ENCODE peak calls at places on chromosome 16, in eight cellular contexts. M is psoas muscle, T is HFF-Myc, S is right atrium auricular region, P is cardiac fibroblast, X is fibroblast of pulmonary artery, Z is ascending aorta, E is Panc1. D is an unnamed sample.

GRCh38 chr16:24562811-24563210 is 23.4 kb downstream of the RBBP6 start:
- DNase-seq in Z (no peak), T (no peak), M (no peak), P (no peak), X (no peak), E (no peak), S (no peak), D (no peak)

GRCh38 chr16:15034266-15035162 is 21.4 kb downstream of the NTAN1 start:
- DNase-seq in S (no peak), Z (no peak), E (no peak), P (peak), X (peak), T (no peak), M (no peak), D (no peak)

GRCh38 chr16:50272111-50272571 is 5.8 kb downstream of the ADCY7 start:
- DNase-seq in T (no peak), M (no peak), S (no peak), P (no peak), E (no peak), X (no peak), Z (no peak), D (no peak)

GRCh38 chr16:27303256-27304100 is 10.3 kb upstream of the IL4R start:
- DNase-seq in Z (no peak), E (no peak), X (no peak), T (no peak), S (no peak), P (no peak), M (no peak), D (no peak)

GRCh38 chr16:68992521-68992920 is 112.9 kb upstream of the HAS3 start:
- DNase-seq in X (peak), M (no peak), Z (no peak), T (peak), S (no peak), E (no peak), P (peak), D (peak)

GRCh38 chr16:23967018-23967417 is 131.2 kb downstream of the PRKCB start:
- DNase-seq in Z (no peak), E (no peak), X (no peak), S (peak), T (no peak), M (no peak), P (no peak), D (no peak)

GRCh38 chr16:80039777-80040176 is 439.2 kb upstream of the MAF start:
- DNase-seq in P (no peak), M (no peak), X (no peak), Z (no peak), T (no peak), E (no peak), S (no peak), D (no peak)

GRCh38 chr16:56351481-56351880 is 73.9 kb downstream of the AMFR start:
- DNase-seq in Z (no peak), M (no peak), X (no peak), T (no peak), S (no peak), P (no peak), E (no peak), D (no peak)

GRCh38 chr16:22071352-22071923 is 20.9 kb upstream of the VWA3A start:
- DNase-seq in M (no peak), S (no peak), P (peak), Z (no peak), E (no peak), X (peak), T (no peak), D (no peak)

GRCh38 chr16:25033852-25034251 is 18.7 kb upstream of the ARHGAP17 start:
- DNase-seq in Z (no peak), T (no peak), S (no peak), M (no peak), P (peak), E (no peak), X (peak), D (no peak)

GRCh38 chr16:67563708-67564468 is 1.6 kb downstream of the CTCF start:
- DNase-seq in Z (peak), S (no peak), P (peak), M (peak), T (peak), X (peak), E (no peak), D (no peak)

GRCh38 chr16:19212059-19212458 is 44.0 kb downstream of the SYT17 start:
- DNase-seq in T (no peak), P (no peak), M (no peak), X (no peak), E (no peak), S (no peak), Z (no peak), D (no peak)

GRCh38 chr16:27097671-27098275 is 31.0 kb downstream of the C16orf82 start:
- DNase-seq in T (no peak), S (peak), X (peak), Z (no peak), P (peak), E (no peak), M (peak), D (no peak)

GRCh38 chr16:4183258-4184037 is 58.4 kb downstream of the SRL start:
- DNase-seq in M (peak), E (no peak), X (peak), S (peak), Z (peak), T (peak), P (peak), D (peak)
- TF ChIP-seq CTCF in M (no peak), E (no peak), X (no peak), S (no peak), Z (no peak), T (no peak), P (no peak), D (no peak)

GRCh38 chr16:57994778-57995177 is 5.7 kb downstream of the ZNF319 start:
- DNase-seq in X (peak), P (peak), M (peak), S (no peak), E (no peak), T (no peak), Z (no peak), D (peak)
- TF ChIP-seq CTCF in X (peak), P (peak), M (peak), S (no peak), E (no peak), T (peak), Z (no peak), D (peak)

GRCh38 chr16:82867425-82867824 is 240.7 kb downstream of the CDH13 start:
- DNase-seq in M (no peak), Z (no peak), E (no peak), S (no peak), P (no peak), X (peak), T (no peak), D (no peak)

GRCh38 chr16:82862057-82862456 is 235.3 kb downstream of the CDH13 start:
- DNase-seq in E (no peak), M (no peak), X (no peak), T (no peak), P (no peak), S (no peak), Z (no peak), D (no peak)

GRCh38 chr16:82859638-82860037 is 232.9 kb downstream of the CDH13 start:
- DNase-seq in Z (no peak), M (no peak), S (no peak), T (no peak), E (no peak), X (no peak), P (no peak), D (no peak)

GRCh38 chr16:82864332-82865040 is 237.7 kb downstream of the CDH13 start:
- DNase-seq in M (no peak), P (no peak), Z (no peak), S (no peak), X (no peak), T (no peak), E (no peak), D (no peak)

DNA sequence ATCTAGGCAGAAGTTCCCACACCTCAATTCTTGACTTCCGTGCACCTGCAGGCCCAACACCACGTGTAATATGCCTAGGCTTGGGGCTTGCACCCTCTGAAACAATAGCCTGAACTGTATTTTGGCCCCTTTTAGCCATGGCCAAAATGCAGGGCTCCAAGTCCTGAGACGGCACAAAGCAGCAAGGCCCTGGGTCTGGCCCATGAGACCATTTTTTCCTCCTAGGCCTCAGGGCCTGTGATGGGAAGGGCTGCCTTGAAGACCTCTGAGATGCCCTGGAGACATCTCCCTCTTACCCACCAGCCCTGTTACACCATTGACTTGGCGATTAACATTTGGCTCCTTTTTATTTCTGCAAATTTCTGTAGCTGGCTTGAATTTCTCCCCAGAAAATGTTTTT is 238.6 kb downstream of the CDH13 start:
- DNase-seq in T (no peak), M (no peak), P (no peak), Z (no peak), S (no peak), X (no peak), E (no peak), D (no peak)
- TF ChIP-seq CTCF in T (no peak), M (no peak), P (no peak), Z (no peak), S (no peak), X (no peak), E (no peak), D (no peak)

GRCh38 chr16:78446486-78446885 is 347.0 kb downstream of the WWOX start:
- DNase-seq in Z (no peak), T (no peak), X (no peak), P (no peak), S (no peak), E (no peak), M (no peak), D (no peak)

GRCh38 chr16:78455861-78456260 is 356.4 kb downstream of the WWOX start:
- DNase-seq in X (no peak), T (no peak), S (no peak), E (no peak), Z (no peak), P (no peak), M (no peak), D (no peak)

GRCh38 chr16:78448658-78449327 is 349.3 kb downstream of the WWOX start:
- DNase-seq in X (no peak), S (no peak), E (no peak), T (no peak), Z (no peak), M (no peak), P (no peak), D (no peak)

GRCh38 chr16:78447164-78447563 is 347.7 kb downstream of the WWOX start:
- DNase-seq in E (no peak), M (no peak), P (no peak), Z (no peak), X (no peak), S (no peak), T (no peak), D (no peak)

GRCh38 chr16:78452030-78452429 is 352.6 kb downstream of the WWOX start:
- DNase-seq in T (no peak), E (no peak), Z (no peak), X (no peak), S (no peak), P (no peak), M (no peak), D (no peak)
- TF ChIP-seq CTCF in T (no peak), E (no peak), Z (no peak), X (no peak), S (no peak), P (no peak), M (no peak), D (no peak)

GRCh38 chr16:57946181-57946801 is 24.6 kb downstream of the CNGB1 start:
- DNase-seq in M (no peak), P (no peak), X (no peak), E (no peak), T (no peak), S (no peak), Z (no peak), D (no peak)

GRCh38 chr16:57948027-57948426 is 22.9 kb downstream of the CNGB1 start:
- DNase-seq in X (no peak), E (no peak), Z (no peak), M (no peak), S (no peak), P (no peak), T (no peak), D (no peak)

GRCh38 chr16:57949013-57949412 is 21.9 kb downstream of the CNGB1 start:
- DNase-seq in T (no peak), S (no peak), E (no peak), X (no peak), Z (no peak), M (no peak), P (no peak), D (no peak)

GRCh38 chr16:57944961-57945739 is 25.8 kb downstream of the CNGB1 start:
- DNase-seq in Z (no peak), P (no peak), S (no peak), M (no peak), T (no peak), X (no peak), E (no peak), D (no peak)

DNA sequence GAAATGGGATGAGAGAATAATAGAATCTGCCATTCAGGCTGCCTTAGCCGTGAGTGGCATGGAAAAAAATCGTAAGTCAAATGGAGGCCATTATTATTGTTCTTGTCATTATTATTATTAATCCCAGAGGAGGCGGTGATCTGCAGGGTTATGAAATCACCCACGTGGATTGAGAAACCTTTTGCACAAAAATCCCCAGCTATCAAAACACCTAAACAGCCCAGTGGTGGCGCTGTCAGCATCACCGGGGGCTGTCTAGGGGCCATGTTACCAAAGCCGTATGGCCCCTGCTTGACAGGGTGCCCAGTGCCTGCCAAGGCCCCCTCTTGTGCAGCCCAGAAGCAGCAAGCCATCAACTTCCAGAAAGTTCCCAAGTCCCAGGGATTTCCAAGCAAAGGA is 25.2 kb downstream of the CNGB1 start:
- DNase-seq in P (peak), T (no peak), M (no peak), S (no peak), X (peak), Z (no peak), E (no peak), D (no peak)
- TF ChIP-seq CTCF in P (peak), T (peak), M (no peak), S (no peak), X (peak), Z (no peak), E (no peak), D (peak)

DNA sequence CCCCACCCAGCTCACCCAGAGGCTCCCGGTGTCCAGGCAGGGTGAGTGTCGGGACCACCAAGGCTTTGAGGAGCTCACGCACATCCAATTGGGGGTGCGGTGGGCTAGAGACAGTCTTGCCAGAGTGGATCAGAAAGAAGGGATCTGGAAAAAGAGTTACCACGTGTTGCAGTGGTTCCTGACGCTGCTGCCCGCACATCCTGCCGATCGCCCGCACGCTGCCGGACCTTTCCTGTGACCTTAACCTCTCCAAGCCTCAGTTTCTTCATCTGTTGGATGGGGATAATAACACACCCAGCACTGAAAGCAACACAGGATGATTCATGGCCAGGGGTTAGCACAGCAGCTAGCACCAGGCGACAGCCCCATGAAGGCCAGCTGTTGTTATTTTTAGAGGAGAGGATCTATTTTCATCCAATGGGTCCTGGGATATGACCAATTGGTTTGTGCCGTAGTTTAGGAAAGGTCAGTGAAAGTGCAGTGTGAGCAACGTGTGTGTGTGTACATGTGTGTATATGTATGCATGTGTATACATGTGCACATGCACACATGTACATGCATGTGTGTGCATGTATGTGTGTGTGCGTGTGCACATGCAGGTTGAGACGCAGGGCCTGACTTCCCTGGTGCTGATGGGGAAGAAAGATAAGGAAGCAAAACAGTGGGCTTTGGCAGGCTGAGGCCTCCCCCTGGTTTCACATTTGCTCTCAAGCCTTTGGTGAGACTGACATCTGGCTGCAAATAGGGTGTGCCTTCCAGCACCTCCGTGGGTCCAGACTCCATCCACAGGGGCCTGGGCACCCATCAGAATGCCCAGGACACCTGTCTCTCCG is 2.6 kb downstream of the ITGAX start:
- DNase-seq in S (no peak), X (no peak), P (no peak), T (no peak), E (no peak), M (no peak), Z (no peak), D (no peak)
- TF ChIP-seq CTCF in S (no peak), X (no peak), P (no peak), T (no peak), E (no peak), M (no peak), Z (no peak), D (no peak)